ENCODE peak calls at places on chromosomes 4 and X, in nine cellular contexts. K is transverse colon, I is heart left ventricle, V is prostate gland, O is A549, S is sigmoid colon, R is GM12891, X is vagina, A is lower leg skin. H is an unnamed sample.

GRCh38 chr4:121096629-121097028 is 24.3 kb upstream of the NDNF start:
- DNase-seq in K (no peak), I (no peak), V (no peak), O (no peak), S (no peak), R (no peak), X (no peak), A (no peak), H (no peak)

GRCh38 chr4:61994036-61994435 is 793.9 kb downstream of the ADGRL3 start:
- DNase-seq in K (peak; percentile 12), I (no peak), V (no peak), O (no peak), S (no peak), R (no peak), X (no peak), A (no peak), H (no peak)

GRCh38 chr4:56575820-56576429 is 70.3 kb downstream of the ARL9 start:
- DNase-seq in K (no peak), I (no peak), V (no peak), O (peak; percentile 28), S (no peak), R (no peak), X (no peak), A (no peak), H (no peak)

GRCh38 chrX:38636949-38637819 is 75.8 kb downstream of the TSPAN7 start:
- DNase-seq in K (no peak), I (no peak), V (peak; percentile 3), O (no peak), S (no peak), R (no peak), X (no peak), A (no peak), H (peak; percentile 34)

GRCh38 chr4:113781439-113782040 is 20.0 kb upstream of the CAMK2D start:
- DNase-seq in K (no peak), I (no peak), V (no peak), O (peak; percentile 10), S (no peak), R (no peak), X (no peak), A (no peak), H (no peak)

GRCh38 chrX:34900691-34901090 is 41.9 kb upstream of the FAM47B start:
- DNase-seq in K (no peak), I (no peak), V (no peak), O (no peak), S (no peak), R (no peak), X (no peak), A (no peak), H (no peak)

GRCh38 chr4:21901281-21901680 is 47.3 kb downstream of the KCNIP4 start:
- DNase-seq in K (no peak), I (no peak), V (no peak), O (no peak), S (no peak), R (no peak), X (no peak), A (no peak), H (no peak)

GRCh38 chr4:150782311-150782710 is 200.4 kb downstream of the MAB21L2 start:
- DNase-seq in K (no peak), I (no peak), V (no peak), O (no peak), S (no peak), R (no peak), X (no peak), A (no peak), H (no peak)

GRCh38 chr4:74044676-74045075 is 6.2 kb upstream of the CXCL3 start:
- DNase-seq in K (no peak), I (no peak), V (no peak), O (no peak), S (no peak), R (no peak), X (no peak), A (no peak), H (no peak)

GRCh38 chrX:138006176-138006575 is 440.2 kb downstream of the ZIC3 start:
- DNase-seq in K (no peak), I (no peak), V (no peak), O (no peak), S (no peak), R (no peak), X (no peak), A (no peak), H (no peak)

GRCh38 chr4:79445371-79445781 is 37.3 kb upstream of the GK2 start:
- DNase-seq in K (no peak), I (no peak), V (no peak), O (no peak), S (no peak), R (no peak), X (no peak), A (no peak), H (no peak)

GRCh38 chrX:85326234-85327059 is 53.0 kb downstream of the POF1B start:
- DNase-seq in K (no peak), I (peak; percentile 2), V (no peak), O (no peak), S (peak; percentile 50), R (no peak), X (no peak), A (no peak), H (peak; percentile 24)

GRCh38 chr4:683247-683897 is 5.6 kb downstream of the SLC49A3 start:
- DNase-seq in K (no peak), I (no peak), V (no peak), O (no peak), S (no peak), R (no peak), X (no peak), A (no peak), H (no peak)

GRCh38 chr4:684611-685010 is 4.3 kb downstream of the SLC49A3 start:
- DNase-seq in K (no peak), I (no peak), V (no peak), O (no peak), S (no peak), R (no peak), X (no peak), A (no peak), H (no peak)

GRCh38 chr4:682490-683172 is 6.3 kb downstream of the SLC49A3 start:
- DNase-seq in K (peak; percentile 37), I (no peak), V (no peak), O (no peak), S (peak; percentile 63), R (no peak), X (no peak), A (no peak), H (no peak)

GRCh38 chr4:685681-686218 is 3.2 kb downstream of the SLC49A3 start:
- DNase-seq in K (no peak), I (no peak), V (no peak), O (no peak), S (no peak), R (no peak), X (no peak), A (no peak), H (no peak)

DNA sequence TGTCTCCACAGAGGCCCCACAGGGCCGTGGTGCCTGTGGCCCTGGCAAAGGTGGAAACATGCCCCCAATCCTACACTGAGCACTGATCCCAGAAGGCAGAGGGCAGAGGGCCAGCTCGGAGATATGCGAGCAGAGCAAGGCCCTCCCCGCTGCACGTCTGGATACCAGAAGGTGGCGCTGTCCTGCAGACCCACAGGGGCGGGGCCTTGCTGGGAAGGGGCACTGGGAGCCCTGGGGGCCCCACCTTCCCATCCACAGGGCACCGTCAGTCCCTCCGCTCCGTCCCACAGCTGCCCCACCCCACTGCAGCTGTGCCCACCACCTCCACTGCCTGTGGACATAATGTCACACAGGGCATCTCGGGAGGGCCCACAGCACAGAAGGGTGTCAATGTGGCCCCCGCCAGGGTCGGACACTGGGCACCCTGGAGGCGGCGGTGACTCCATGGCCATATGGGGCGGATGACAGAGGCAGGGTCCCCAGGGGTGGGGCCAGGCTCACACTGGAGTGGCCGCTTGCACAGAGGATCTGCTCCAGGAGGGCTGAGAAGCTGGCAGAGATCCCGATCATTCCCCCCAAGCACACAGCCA is 4.9 kb downstream of the SLC49A3 start:
- DNase-seq in K (peak; percentile 80), I (peak; percentile 73), V (peak; percentile 62), O (no peak), S (peak; percentile 76), R (no peak), X (no peak), A (no peak), H (peak; percentile 74)
- TF ChIP-seq POLR2A in K (no peak), I (no peak), V (no peak), O (no peak), S (no peak), R (no peak), X (no peak), A (no peak), H (no peak)

DNA sequence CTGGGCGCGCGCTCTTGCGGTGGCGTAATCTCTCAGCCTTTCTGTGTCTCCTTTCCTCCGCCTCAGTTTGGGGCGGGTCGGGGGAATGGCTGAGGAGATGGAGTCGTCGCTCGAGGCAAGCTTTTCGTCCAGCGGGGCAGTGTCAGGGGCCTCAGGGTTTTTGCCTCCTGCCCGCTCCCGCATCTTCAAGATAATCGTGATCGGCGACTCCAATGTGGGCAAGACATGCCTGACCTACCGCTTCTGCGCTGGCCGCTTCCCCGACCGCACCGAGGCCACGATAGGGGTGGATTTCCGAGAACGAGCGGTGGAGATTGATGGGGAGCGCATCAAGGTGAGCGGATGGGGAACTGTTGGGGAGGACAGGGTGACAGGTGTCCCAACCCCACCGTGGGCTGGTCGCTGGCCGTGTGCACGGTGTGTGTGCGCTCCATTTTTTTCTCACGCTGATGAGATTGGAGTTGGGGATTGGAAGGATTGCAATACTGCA is at the start of gene RAB33B:
- DNase-seq in K (no peak), I (no peak), V (no peak), O (peak; percentile 60), S (no peak), R (no peak), X (peak; percentile 96), A (peak; percentile 93), H (no peak)
- TF ChIP-seq POLR2A in K (peak; percentile 90), I (peak; percentile 84), V (peak; percentile 84), O (no peak), S (peak; percentile 94), R (peak; percentile 33), X (no peak), A (no peak), H (peak; percentile 88)

DNA sequence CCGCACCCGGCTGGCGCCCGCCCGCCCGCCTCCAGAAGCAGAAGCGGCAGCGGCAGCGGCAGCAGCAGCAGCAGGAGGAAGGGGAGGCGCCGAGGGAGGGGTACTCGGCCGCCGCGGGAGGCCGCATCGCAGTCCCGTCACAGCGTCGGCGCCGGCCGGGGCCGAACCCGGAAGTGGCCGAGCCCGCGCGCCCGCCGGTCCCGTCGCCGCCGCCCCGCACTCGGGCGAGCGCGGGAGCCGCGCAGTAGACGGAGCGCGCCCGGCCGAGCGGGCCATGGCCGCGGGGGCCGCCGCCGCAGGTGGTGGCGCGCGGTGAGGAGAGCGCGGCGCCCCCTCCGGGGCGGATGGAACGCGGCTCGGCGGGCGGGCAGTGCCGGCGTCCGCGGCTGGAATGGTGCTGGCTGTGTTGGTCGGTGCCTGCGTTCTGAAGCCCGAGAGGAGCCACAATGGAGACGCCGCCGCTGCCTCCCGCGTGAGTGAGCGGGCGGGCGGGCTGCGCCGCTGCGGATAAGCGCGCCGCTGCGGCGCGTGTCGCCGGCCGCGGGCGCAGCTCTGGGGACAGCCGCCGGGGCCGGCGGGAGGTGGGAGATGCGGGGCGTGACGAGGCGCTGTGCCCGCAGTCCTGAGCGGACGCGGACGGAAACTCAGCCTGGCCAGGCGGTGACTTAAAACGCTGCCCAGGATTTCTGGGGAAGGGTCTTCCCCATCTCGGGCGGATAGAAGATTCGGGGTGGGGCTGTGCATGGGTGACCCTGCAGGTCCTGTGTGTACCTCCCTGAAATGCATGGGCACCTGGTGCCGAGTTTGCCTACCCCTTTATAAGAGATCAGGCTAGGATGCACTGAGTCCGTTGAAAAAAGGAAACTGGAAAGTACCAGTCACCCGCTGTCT is at the start of gene KLHL2:
- DNase-seq in K (peak; percentile 85), I (peak; percentile 86), V (peak; percentile 78), O (peak; percentile 35), S (peak; percentile 88), R (peak; percentile 83), X (no peak), A (peak; percentile 69), H (peak; percentile 86)
- TF ChIP-seq POLR2A in K (no peak), I (peak; percentile 52), V (peak; percentile 36), O (peak; percentile 48), S (no peak), R (no peak), X (no peak), A (no peak), H (no peak)

GRCh38 chrX:40735318-40736169 is at the start of gene MED14:
- DNase-seq in K (peak; percentile 93), I (peak; percentile 88), V (peak; percentile 84), O (peak; percentile 57), S (peak; percentile 92), R (peak; percentile 42), X (no peak), A (peak; percentile 78), H (peak; percentile 86)
- TF ChIP-seq POLR2A in K (peak; percentile 80), I (peak; percentile 38), V (peak; percentile 67), O (peak; percentile 32), S (no peak), R (peak; percentile 70), X (no peak), A (no peak), H (no peak)